ENCODE peak calls at places on chromosome 5, in eight cellular contexts. V, I, A, S, O, T, F and L are unnamed samples.

GRCh38 chr5:116289276-116289675 is 204.5 kb downstream of the COMMD10 start:
- DNase-seq in V (no peak), I (no peak), A (no peak), S (no peak), O (no peak), T (no peak), F (no peak), L (no peak)

GRCh38 chr5:148343603-148344230 is 8.4 kb downstream of the SPINK9 start:
- DNase-seq in V (no peak), I (no peak), A (no peak), S (no peak), O (no peak), T (no peak), F (no peak), L (no peak)

GRCh38 chr5:143576721-143577484 is 173.4 kb upstream of the NR3C1 start:
- DNase-seq in V (no peak), I (no peak), A (no peak), S (no peak), O (no peak), T (no peak), F (no peak), L (no peak)

GRCh38 chr5:39494099-39494498 is 69.3 kb upstream of the DAB2 start:
- DNase-seq in V (no peak), I (no peak), A (no peak), S (no peak), O (no peak), T (no peak), F (no peak), L (no peak)

GRCh38 chr5:96595300-96596090 is 66.7 kb upstream of the CAST start:
- DNase-seq in V (no peak), I (no peak), A (peak), S (no peak), O (no peak), T (no peak), F (peak), L (no peak)

GRCh38 chr5:38466444-38467189 is 89.8 kb downstream of the LIFR start:
- DNase-seq in V (peak), I (no peak), A (no peak), S (no peak), O (no peak), T (no peak), F (no peak), L (peak)

GRCh38 chr5:41068169-41068568 is 3.0 kb downstream of the MROH2B start:
- DNase-seq in V (no peak), I (no peak), A (no peak), S (no peak), O (no peak), T (no peak), F (no peak), L (no peak)

GRCh38 chr5:33129309-33129708 is 311.5 kb upstream of the TARS1 start:
- DNase-seq in V (no peak), I (no peak), A (no peak), S (no peak), O (no peak), T (no peak), F (no peak), L (no peak)

GRCh38 chr5:1732238-1732880 is 67.3 kb downstream of the MRPL36 start:
- DNase-seq in V (peak), I (no peak), A (no peak), S (no peak), O (no peak), T (no peak), F (no peak), L (no peak)

GRCh38 chr5:53407373-53407772 is 73.1 kb upstream of the FST start:
- DNase-seq in V (no peak), I (no peak), A (no peak), S (no peak), O (no peak), T (no peak), F (no peak), L (no peak)

GRCh38 chr5:78597068-78597857 is 51.3 kb downstream of the LHFPL2 start:
- DNase-seq in V (no peak), I (no peak), A (no peak), S (no peak), O (no peak), T (no peak), F (peak), L (no peak)

GRCh38 chr5:126769703-126770102 is 7.2 kb upstream of the LMNB1 start:
- DNase-seq in V (no peak), I (no peak), A (no peak), S (no peak), O (no peak), T (no peak), F (no peak), L (no peak)